ENCODE peak calls at places on chromosomes 5 and 9, in six cellular contexts. N is H7; B is breast epithelium; G is naive thymus-derived CD4-positive, alpha-beta T cell; V is PC-3; Z is MM.1S. J is an unnamed sample.

GRCh38 chr5:180135967-180136641 is 64.5 kb upstream of the RNF130 start:
- DNase-seq in N (no peak), B (peak), G (no peak), V (no peak), Z (no peak), J (no peak)

GRCh38 chr5:115241881-115242642 is 20.6 kb downstream of the PGGT1B start:
- DNase-seq in N (no peak), B (no peak), G (no peak), V (peak), Z (no peak), J (no peak)

GRCh38 chr9:94758844-94759243 is 32.3 kb downstream of the AOPEP start:
- DNase-seq in N (no peak), B (no peak), G (no peak), V (no peak), Z (no peak), J (no peak)

GRCh38 chr5:73591698-73592501 is 26.4 kb downstream of the UTP15 start:
- DNase-seq in N (no peak), B (no peak), G (no peak), V (peak), Z (no peak), J (no peak)

GRCh38 chr9:83056911-83057310 is 6.0 kb downstream of the RASEF start:
- DNase-seq in N (no peak), B (no peak), G (no peak), V (no peak), Z (no peak), J (no peak)

GRCh38 chr9:76873056-76873792 is 32.7 kb downstream of the PRUNE2 start:
- DNase-seq in N (peak), B (no peak), G (no peak), V (no peak), Z (no peak), J (no peak)

GRCh38 chr9:26863074-26863473 is 29.5 kb downstream of the CAAP1 start:
- DNase-seq in N (no peak), B (no peak), G (no peak), V (peak), Z (no peak), J (no peak)

GRCh38 chr9:128159784-128160602 is at the start of gene BBLN:
- DNase-seq in N (peak), B (peak), G (peak), V (peak), Z (peak), J (peak)

GRCh38 chr9:131090025-131090787 is 6.1 kb upstream of the AIF1L start:
- DNase-seq in N (no peak), B (no peak), G (no peak), V (no peak), Z (no peak), J (no peak)

GRCh38 chr9:99361827-99362226 is 139.7 kb downstream of the SEC61B start:
- DNase-seq in N (peak), B (no peak), G (no peak), V (no peak), Z (no peak), J (no peak)

GRCh38 chr5:3428355-3428754 is 167.3 kb upstream of the IRX1 start:
- DNase-seq in N (peak), B (no peak), G (no peak), V (no peak), Z (no peak), J (no peak)

GRCh38 chr9:95510610-95511231 is 6.0 kb downstream of the PTCH1 start:
- DNase-seq in N (peak), B (peak), G (peak), V (peak), Z (peak), J (peak)

DNA sequence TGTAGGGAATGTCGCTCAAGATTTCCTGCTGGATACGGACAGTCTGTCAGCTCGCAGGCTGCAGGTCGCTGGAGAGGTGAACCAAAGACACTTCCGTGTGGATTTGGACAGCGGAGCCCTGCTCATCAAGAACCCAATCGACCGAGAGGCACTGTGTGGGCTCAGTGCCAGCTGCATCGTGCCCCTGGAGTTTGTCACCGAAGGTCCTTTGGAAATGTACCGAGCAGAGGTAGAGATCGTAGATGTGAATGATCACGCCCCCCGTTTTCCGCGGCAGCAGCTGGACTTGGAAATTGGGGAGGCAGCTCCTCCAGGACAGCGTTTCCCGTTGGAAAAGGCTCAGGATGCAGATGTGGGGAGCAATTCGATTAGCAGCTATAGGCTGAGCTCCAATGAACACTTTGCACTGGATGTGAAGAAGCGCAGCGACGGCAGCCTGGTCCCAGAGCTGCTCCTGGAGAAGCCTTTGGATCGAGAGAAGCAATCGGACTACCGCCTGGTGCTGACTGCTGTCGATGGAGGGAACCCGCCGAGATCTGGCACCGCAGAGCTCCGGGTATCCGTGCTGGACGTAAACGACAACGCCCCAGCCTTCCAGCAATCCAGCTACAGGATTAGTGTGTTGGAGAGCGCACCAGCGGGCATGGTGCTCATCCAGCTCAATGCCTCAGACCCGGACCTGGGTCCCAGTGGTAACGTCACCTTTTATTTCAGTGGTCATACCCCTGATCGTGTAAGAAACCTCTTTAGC is 650 bp downstream of the PCDHGC4 start:
- DNase-seq in N (no peak), B (no peak), G (no peak), V (no peak), Z (no peak), J (no peak)
- H3K4me3 ChIP-seq in N (peak), B (peak), G (no peak), V (no peak), Z (no peak), J (peak)

GRCh38 chr9:124497441-124497840 is 9.8 kb downstream of the NR5A1 start:
- DNase-seq in N (no peak), B (no peak), G (no peak), V (no peak), Z (no peak), J (no peak)
- H3K4me3 ChIP-seq in N (no peak), B (no peak), G (no peak), V (no peak), Z (no peak), J (no peak)

DNA sequence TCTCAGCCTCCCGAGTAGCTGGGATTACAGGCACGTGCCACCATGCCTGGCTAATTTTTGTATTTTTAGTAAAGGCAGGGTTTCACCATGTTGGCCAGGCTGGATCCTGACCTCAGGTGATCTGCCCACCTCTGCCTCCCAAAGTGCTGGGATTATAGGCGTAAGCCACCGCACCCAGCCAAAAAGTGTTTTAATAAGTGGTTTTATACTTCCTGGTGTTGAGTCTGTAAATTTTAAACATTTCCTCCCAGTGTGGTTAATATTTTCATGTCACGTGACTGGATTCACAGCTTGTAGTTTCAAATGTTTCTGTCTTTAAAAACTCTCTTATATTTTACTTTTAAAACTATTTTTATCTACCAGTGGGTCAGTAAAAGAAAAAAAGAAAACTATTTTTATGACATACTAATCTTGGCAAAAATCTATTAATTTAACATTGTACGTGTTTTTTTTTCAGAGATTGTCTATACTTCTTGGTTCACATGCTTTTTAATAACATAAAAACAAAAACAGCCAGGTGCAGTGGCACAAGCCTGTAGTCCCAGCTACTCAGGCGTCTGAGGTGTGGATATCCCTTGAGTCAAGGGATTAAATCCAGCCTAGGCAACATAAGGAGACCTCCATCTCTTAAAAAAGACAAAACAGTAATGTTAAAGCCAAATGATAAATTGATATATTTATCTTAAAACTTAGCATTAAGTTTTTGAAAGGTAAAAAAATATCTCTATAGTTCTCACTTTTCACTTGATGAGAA is 117.1 kb downstream of the DMXL1 start:
- DNase-seq in N (no peak), B (no peak), G (peak), V (no peak), Z (peak), J (no peak)
- H3K4me3 ChIP-seq in N (no peak), B (no peak), G (peak), V (no peak), Z (no peak), J (no peak)

DNA sequence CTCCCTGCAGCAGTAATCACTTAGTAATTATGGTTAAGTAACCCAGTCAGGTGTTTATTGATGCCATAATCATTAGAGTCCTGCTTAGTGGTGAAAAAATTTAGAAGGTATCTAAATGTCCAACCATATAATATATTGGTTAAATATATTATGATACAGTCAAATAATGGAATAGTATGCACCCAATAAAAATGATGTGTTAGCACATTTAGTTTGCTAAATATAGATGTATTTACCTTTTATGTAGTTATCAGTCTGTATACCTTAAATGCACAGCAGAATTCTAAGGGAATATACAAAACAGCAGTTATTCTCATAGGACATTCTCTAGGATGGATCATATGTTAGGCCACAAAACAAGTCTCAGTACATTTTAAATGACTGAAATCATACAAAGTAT is 90.4 kb downstream of the PRKACG start:
- DNase-seq in N (no peak), B (no peak), G (no peak), V (no peak), Z (no peak), J (no peak)
- H3K4me3 ChIP-seq in N (no peak), B (no peak), G (no peak), V (no peak), Z (no peak), J (no peak)

GRCh38 chr9:104905153-104905901 is 22.6 kb downstream of the ABCA1 start:
- DNase-seq in N (no peak), B (no peak), G (no peak), V (no peak), Z (no peak), J (no peak)
- H3K4me3 ChIP-seq in N (no peak), B (no peak), G (no peak), V (no peak), Z (no peak), J (no peak)

GRCh38 chr9:72951043-72951442 is 1.8 kb downstream of the ALDH1A1 start:
- DNase-seq in N (no peak), B (no peak), G (no peak), V (no peak), Z (no peak), J (no peak)

GRCh38 chr9:72951520-72952393 is 1.1 kb downstream of the ALDH1A1 start:
- DNase-seq in N (no peak), B (no peak), G (no peak), V (no peak), Z (no peak), J (no peak)

GRCh38 chr9:72947987-72948465 is 4.8 kb downstream of the ALDH1A1 start:
- DNase-seq in N (no peak), B (no peak), G (no peak), V (no peak), Z (no peak), J (no peak)

GRCh38 chr9:72948906-72949582 is 3.8 kb downstream of the ALDH1A1 start:
- DNase-seq in N (no peak), B (no peak), G (no peak), V (no peak), Z (no peak), J (no peak)

DNA sequence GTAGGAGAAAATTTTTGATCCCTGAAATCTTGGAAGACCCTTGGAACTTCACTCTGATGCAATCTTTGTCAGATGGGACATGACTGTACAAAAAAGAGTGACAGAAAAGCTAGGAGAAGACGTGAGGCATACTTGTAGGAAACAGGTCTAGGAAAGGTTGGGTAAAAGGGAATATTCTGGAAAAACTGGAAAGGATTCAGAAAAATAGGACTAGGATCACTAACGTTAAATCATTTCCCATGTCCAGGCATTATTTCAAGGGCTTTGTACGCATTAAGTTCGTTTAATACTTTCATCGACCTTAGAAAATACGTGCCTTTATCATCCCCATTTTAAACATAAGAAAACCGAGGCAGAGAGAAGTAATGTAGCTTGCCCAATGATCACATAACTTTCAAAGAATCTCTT is 2.9 kb downstream of the ALDH1A1 start:
- DNase-seq in N (no peak), B (no peak), G (no peak), V (no peak), Z (no peak), J (no peak)
- H3K4me3 ChIP-seq in N (no peak), B (peak), G (no peak), V (no peak), Z (no peak), J (peak)

J was measured in left ventricle myocardium inferior.